ENCODE peak calls at places on chromosomes 5 and 9, in ten cellular contexts. P is activated CD4-positive, alpha-beta T cell treated with anti-CD3 and anti-CD28 coated beads, Interleukin-2, amount 50 U/mL, for 4 hours; A is astrocyte; T is T-helper 1 cell; H is GM23338; M is pons; Y is tibial artery; Q is sciatic nerve; J is CD4-positive, CD25-positive, alpha-beta regulatory T cell; U is HS-27A. S is an unnamed sample.

GRCh38 chr9:94591876-94592275 is 1.7 kb downstream of the FBP2 start:
- DNase-seq in Y (no peak), P (no peak), H (no peak), U (no peak), M (no peak), J (no peak), A (no peak), T (no peak), Q (no peak), S (no peak)

GRCh38 chr5:158819840-158820620 is 279.7 kb downstream of the EBF1 start:
- DNase-seq in M (no peak), U (no peak), T (no peak), Y (no peak), J (peak; percentile 60), Q (no peak), P (no peak), A (peak; percentile 91), H (no peak), S (no peak)

GRCh38 chr5:60086583-60086982 is 193.1 kb upstream of the PDE4D start:
- DNase-seq in M (no peak), Q (no peak), T (no peak), U (no peak), H (no peak), P (no peak), J (no peak), A (no peak), Y (no peak), S (no peak)

GRCh38 chr5:68918306-68918705 is 175.5 kb upstream of the SLC30A5 start:
- DNase-seq in J (no peak), U (no peak), M (no peak), A (no peak), P (no peak), Y (no peak), Q (no peak), T (no peak), H (no peak), S (no peak)

GRCh38 chr9:83451308-83451707 is 86.9 kb downstream of the FRMD3 start:
- DNase-seq in J (no peak), P (no peak), H (no peak), Q (no peak), M (no peak), U (no peak), Y (no peak), A (no peak), T (no peak), S (no peak)

GRCh38 chr9:16032799-16033198 is 480.0 kb downstream of the CCDC171 start:
- DNase-seq in Q (no peak), U (no peak), M (no peak), J (no peak), P (no peak), H (peak; percentile 44), A (peak; percentile 57), T (no peak), Y (no peak), S (no peak)

GRCh38 chr5:16577677-16578076 is 39.1 kb downstream of the RETREG1 start:
- DNase-seq in Q (no peak), H (peak; percentile 36), A (no peak), T (no peak), U (no peak), J (peak; percentile 7), Y (no peak), M (no peak), P (no peak), S (no peak)

GRCh38 chr5:126641387-126641786 is 40.6 kb downstream of the PHAX start:
- DNase-seq in A (no peak), J (no peak), M (no peak), Q (no peak), P (no peak), Y (no peak), U (no peak), H (no peak), T (no peak), S (no peak)

GRCh38 chr5:134466241-134467069 is 54.8 kb upstream of the CDKN2AIPNL start:
- DNase-seq in H (peak; percentile 90), A (peak; percentile 52), J (peak; percentile 55), Y (peak; percentile 99), Q (peak; percentile 88), U (peak; percentile 62), P (no peak), T (peak; percentile 13), M (peak; percentile 65), S (peak; percentile 45)

GRCh38 chr9:35948901-35949318 is 9.0 kb downstream of the OR2S2 start:
- DNase-seq in T (no peak), M (no peak), P (no peak), J (no peak), H (peak; percentile 56), Q (no peak), U (no peak), Y (no peak), A (no peak), S (no peak)

GRCh38 chr9:101485873-101486692 is 47.6 kb upstream of the RNF20 start:
- DNase-seq in A (no peak), M (peak; percentile 46), P (no peak), H (peak; percentile 81), Y (peak; percentile 69), T (no peak), U (no peak), Q (no peak), J (no peak), S (peak; percentile 45)

GRCh38 chr5:84286662-84287061 is 98.0 kb downstream of the EDIL3 start:
- DNase-seq in J (no peak), Y (no peak), U (no peak), A (no peak), M (no peak), H (no peak), T (no peak), Q (no peak), P (no peak), S (no peak)

GRCh38 chr9:80125731-80126264 is 554.0 kb downstream of the TLE4 start:
- DNase-seq in H (no peak), T (no peak), J (no peak), Q (no peak), M (no peak), P (no peak), A (peak; percentile 92), Y (no peak), U (no peak), S (no peak)

GRCh38 chr9:20619492-20619860 is 2.8 kb downstream of the MLLT3 start:
- DNase-seq in P (no peak), T (no peak), J (no peak), H (no peak), U (no peak), A (no peak), Q (no peak), Y (no peak), M (no peak), S (no peak)

GRCh38 chr5:43019615-43020293 is 20.4 kb downstream of the ANXA2R start:
- DNase-seq in T (peak; percentile 79), M (peak; percentile 53), J (peak; percentile 98), H (peak; percentile 93), Q (no peak), A (peak; percentile 87), Y (no peak), U (no peak), P (peak; percentile 85), S (no peak)

GRCh38 chr9:131485728-131486381 is 16.9 kb upstream of the POMT1 start:
- DNase-seq in J (no peak), M (no peak), U (no peak), H (no peak), Q (no peak), T (no peak), Y (no peak), P (no peak), A (no peak), S (no peak)

GRCh38 chr9:87595605-87596004 is 97.9 kb downstream of the DAPK1 start:
- DNase-seq in T (no peak), P (no peak), A (no peak), Y (no peak), U (no peak), Q (no peak), H (peak; percentile 71), M (no peak), J (no peak), S (no peak)

GRCh38 chr9:114017741-114018715 is 60.1 kb downstream of the AMBP start:
- DNase-seq in M (no peak), P (no peak), H (no peak), A (no peak), Q (no peak), T (no peak), J (no peak), Y (peak; percentile 35), U (no peak), S (no peak)

GRCh38 chr5:76545184-76545583 is 78.0 kb downstream of the F2RL2 start:
- DNase-seq in Y (no peak), M (no peak), T (no peak), A (no peak), H (no peak), P (no peak), J (no peak), Q (no peak), U (no peak), S (no peak)

GRCh38 chr5:82364497-82364896 is 86.3 kb upstream of the RPS23 start:
- DNase-seq in A (peak; percentile 50), T (no peak), Q (no peak), Y (no peak), H (peak; percentile 72), U (no peak), M (peak; percentile 57), P (no peak), J (no peak), S (no peak)

GRCh38 chr5:8340739-8341344 is 471.9 kb downstream of the MTRR start:
- DNase-seq in P (no peak), M (peak; percentile 66), U (no peak), J (no peak), H (peak; percentile 53), A (no peak), Y (no peak), Q (no peak), T (no peak), S (no peak)

GRCh38 chr5:41763096-41763495 is 107.1 kb downstream of the OXCT1 start:
- DNase-seq in J (no peak), U (peak; percentile 63), H (no peak), P (no peak), M (no peak), Q (no peak), Y (no peak), T (no peak), A (peak; percentile 77), S (no peak)

GRCh38 chr5:178126556-178126955 is 4.3 kb upstream of the RMND5B start:
- DNase-seq in H (peak; percentile 99), J (no peak), P (no peak), U (no peak), Q (no peak), Y (no peak), A (no peak), T (no peak), M (no peak), S (no peak)

GRCh38 chr5:61280205-61280604 is 51.9 kb upstream of the ZSWIM6 start:
- DNase-seq in A (peak; percentile 86), P (no peak), Q (no peak), U (no peak), J (no peak), M (no peak), T (no peak), Y (no peak), H (no peak), S (no peak)

GRCh38 chr5:5828619-5829018 is 406.1 kb downstream of the ICE1 start:
- DNase-seq in U (no peak), Q (no peak), H (no peak), J (no peak), A (no peak), P (no peak), M (no peak), Y (no peak), T (no peak), S (no peak)

GRCh38 chr9:133258061-133259015 is 16.7 kb downstream of the ABO start:
- DNase-seq in H (no peak), P (no peak), U (no peak), Q (no peak), J (no peak), T (no peak), Y (no peak), A (no peak), M (no peak), S (no peak)

S was measured in neural crest cell.